ENCODE peak calls at places on chromosomes 13 and 19, in nine cellular contexts. One of them, this sample, is unnamed.

GRCh38 chr19:5585461-5586299 is 17.9 kb upstream of the TINCR start:
- DNase-seq in neural crest cell: no peak
- DNase-seq in astrocyte of the spinal cord: peak
- DNase-seq in AG09319: no peak
- DNase-seq in lung: no peak
- DNase-seq in sigmoid colon: no peak
- DNase-seq in GM20000: peak
- DNase-seq in fibroblast of mammary gland: no peak
- DNase-seq in stomach: no peak
- DNase-seq in this sample: no peak

GRCh38 chr19:51808333-51808986 is 13.5 kb downstream of the FPR3 start:
- DNase-seq in neural crest cell: no peak
- DNase-seq in astrocyte of the spinal cord: peak
- DNase-seq in AG09319: peak
- DNase-seq in lung: no peak
- DNase-seq in sigmoid colon: no peak
- DNase-seq in GM20000: no peak
- DNase-seq in fibroblast of mammary gland: peak
- DNase-seq in stomach: no peak
- DNase-seq in this sample: no peak

GRCh38 chr19:40724848-40725247 is 7.9 kb downstream of the ITPKC start:
- DNase-seq in neural crest cell: no peak
- DNase-seq in astrocyte of the spinal cord: no peak
- DNase-seq in AG09319: no peak
- DNase-seq in lung: no peak
- DNase-seq in sigmoid colon: no peak
- DNase-seq in GM20000: no peak
- DNase-seq in fibroblast of mammary gland: no peak
- DNase-seq in stomach: no peak
- DNase-seq in this sample: no peak

GRCh38 chr19:56120371-56121179 is 520 bp downstream of the ZNF787 start:
- DNase-seq in neural crest cell: peak
- DNase-seq in astrocyte of the spinal cord: peak
- DNase-seq in AG09319: no peak
- DNase-seq in lung: peak
- DNase-seq in sigmoid colon: peak
- DNase-seq in GM20000: peak
- DNase-seq in fibroblast of mammary gland: peak
- DNase-seq in stomach: peak
- DNase-seq in this sample: peak

GRCh38 chr13:32205426-32206096 is 109.6 kb downstream of the ZAR1L start:
- DNase-seq in neural crest cell: no peak
- DNase-seq in astrocyte of the spinal cord: no peak
- DNase-seq in AG09319: no peak
- DNase-seq in lung: no peak
- DNase-seq in sigmoid colon: no peak
- DNase-seq in GM20000: no peak
- DNase-seq in fibroblast of mammary gland: no peak
- DNase-seq in stomach: no peak
- DNase-seq in this sample: no peak

GRCh38 chr19:8682931-8683330 is 15.7 kb downstream of the ACTL9 start:
- DNase-seq in neural crest cell: no peak
- DNase-seq in astrocyte of the spinal cord: no peak
- DNase-seq in AG09319: no peak
- DNase-seq in lung: no peak
- DNase-seq in sigmoid colon: no peak
- DNase-seq in GM20000: no peak
- DNase-seq in fibroblast of mammary gland: no peak
- DNase-seq in stomach: no peak
- DNase-seq in this sample: no peak

GRCh38 chr13:32984857-32985626 is 31.2 kb upstream of the KL start:
- DNase-seq in neural crest cell: no peak
- DNase-seq in astrocyte of the spinal cord: no peak
- DNase-seq in AG09319: no peak
- DNase-seq in lung: no peak
- DNase-seq in sigmoid colon: peak
- DNase-seq in GM20000: no peak
- DNase-seq in fibroblast of mammary gland: peak
- DNase-seq in stomach: peak
- DNase-seq in this sample: no peak

GRCh38 chr13:57948884-57949283 is 317.3 kb downstream of the PCDH17 start:
- DNase-seq in neural crest cell: no peak
- DNase-seq in astrocyte of the spinal cord: no peak
- DNase-seq in AG09319: no peak
- DNase-seq in lung: no peak
- DNase-seq in sigmoid colon: no peak
- DNase-seq in GM20000: no peak
- DNase-seq in fibroblast of mammary gland: no peak
- DNase-seq in stomach: no peak
- DNase-seq in this sample: no peak

DNA sequence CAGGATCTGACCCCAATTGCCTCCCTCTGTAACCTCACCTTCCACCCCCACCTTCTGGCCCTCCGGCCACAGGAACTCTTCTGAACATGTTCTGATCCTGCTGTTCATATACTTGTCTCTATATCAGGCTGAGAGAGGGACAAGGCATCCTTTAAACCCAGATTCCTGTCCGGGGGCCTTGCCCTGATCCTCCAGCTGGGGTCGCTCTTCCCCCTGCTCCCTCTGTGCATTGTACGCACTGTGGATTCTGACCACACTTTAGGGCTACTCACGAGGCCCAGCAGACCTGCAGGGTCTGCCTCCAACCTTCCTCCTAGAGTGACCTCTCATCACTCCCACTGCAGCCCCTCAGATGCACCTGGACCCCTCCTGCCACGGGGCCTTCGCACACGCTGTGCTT is 269.3 kb downstream of the UQCRFS1 start:
- DNase-seq in neural crest cell: no peak
- DNase-seq in astrocyte of the spinal cord: no peak
- DNase-seq in AG09319: no peak
- DNase-seq in lung: no peak
- DNase-seq in sigmoid colon: no peak
- DNase-seq in GM20000: no peak
- DNase-seq in fibroblast of mammary gland: no peak
- DNase-seq in stomach: no peak
- DNase-seq in this sample: no peak
- TF ChIP-seq CTCF in neural crest cell: no peak
- TF ChIP-seq CTCF in astrocyte of the spinal cord: no peak
- TF ChIP-seq CTCF in AG09319: no peak
- TF ChIP-seq CTCF in lung: no peak
- TF ChIP-seq CTCF in sigmoid colon: no peak
- TF ChIP-seq CTCF in GM20000: no peak
- TF ChIP-seq CTCF in fibroblast of mammary gland: no peak
- TF ChIP-seq CTCF in stomach: no peak
- TF ChIP-seq CTCF in this sample: no peak

DNA sequence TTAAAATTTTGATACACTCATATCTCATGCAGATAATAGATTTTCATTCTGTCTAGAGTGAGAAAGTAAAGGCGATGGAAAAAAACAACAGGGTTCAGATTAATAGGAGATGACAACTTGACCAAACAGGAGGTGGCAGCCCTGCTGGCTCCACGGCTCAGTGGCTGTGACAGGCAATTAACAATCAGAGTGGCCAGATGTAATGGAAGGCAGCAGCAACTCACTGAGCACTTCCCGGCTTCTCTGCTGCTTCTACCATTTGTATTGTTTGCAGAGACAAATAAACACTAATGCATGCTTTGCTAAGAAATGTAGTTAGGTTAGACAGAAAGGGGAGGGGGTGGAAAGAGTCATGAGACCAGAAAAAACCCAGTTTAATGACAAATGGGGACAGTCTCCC is 473.0 kb upstream of the SLC10A2 start:
- DNase-seq in neural crest cell: peak
- DNase-seq in astrocyte of the spinal cord: no peak
- DNase-seq in AG09319: no peak
- DNase-seq in lung: no peak
- DNase-seq in sigmoid colon: no peak
- DNase-seq in GM20000: no peak
- DNase-seq in fibroblast of mammary gland: no peak
- DNase-seq in stomach: no peak
- DNase-seq in this sample: no peak
- TF ChIP-seq CTCF in neural crest cell: peak
- TF ChIP-seq CTCF in astrocyte of the spinal cord: no peak
- TF ChIP-seq CTCF in AG09319: no peak
- TF ChIP-seq CTCF in lung: no peak
- TF ChIP-seq CTCF in sigmoid colon: no peak
- TF ChIP-seq CTCF in GM20000: no peak
- TF ChIP-seq CTCF in fibroblast of mammary gland: no peak
- TF ChIP-seq CTCF in stomach: no peak
- TF ChIP-seq CTCF in this sample: no peak

GRCh38 chr19:41957838-41958366 is 1.2 kb downstream of the RABAC1 start:
- DNase-seq in neural crest cell: peak
- DNase-seq in astrocyte of the spinal cord: peak
- DNase-seq in AG09319: peak
- DNase-seq in lung: peak
- DNase-seq in sigmoid colon: peak
- DNase-seq in GM20000: peak
- DNase-seq in fibroblast of mammary gland: peak
- DNase-seq in stomach: peak
- DNase-seq in this sample: no peak

GRCh38 chr19:41957161-41957837 is 1.8 kb downstream of the RABAC1 start:
- DNase-seq in neural crest cell: no peak
- DNase-seq in astrocyte of the spinal cord: no peak
- DNase-seq in AG09319: no peak
- DNase-seq in lung: no peak
- DNase-seq in sigmoid colon: no peak
- DNase-seq in GM20000: no peak
- DNase-seq in fibroblast of mammary gland: no peak
- DNase-seq in stomach: peak
- DNase-seq in this sample: no peak

GRCh38 chr19:41958367-41959055 is 610 bp downstream of the RABAC1 start:
- DNase-seq in neural crest cell: peak
- DNase-seq in astrocyte of the spinal cord: peak
- DNase-seq in AG09319: peak
- DNase-seq in lung: peak
- DNase-seq in sigmoid colon: peak
- DNase-seq in GM20000: peak
- DNase-seq in fibroblast of mammary gland: peak
- DNase-seq in stomach: peak
- DNase-seq in this sample: peak

GRCh38 chr19:41960973-41961372 is 1.9 kb upstream of the RABAC1 start:
- DNase-seq in neural crest cell: no peak
- DNase-seq in astrocyte of the spinal cord: no peak
- DNase-seq in AG09319: no peak
- DNase-seq in lung: no peak
- DNase-seq in sigmoid colon: no peak
- DNase-seq in GM20000: no peak
- DNase-seq in fibroblast of mammary gland: no peak
- DNase-seq in stomach: no peak
- DNase-seq in this sample: no peak

DNA sequence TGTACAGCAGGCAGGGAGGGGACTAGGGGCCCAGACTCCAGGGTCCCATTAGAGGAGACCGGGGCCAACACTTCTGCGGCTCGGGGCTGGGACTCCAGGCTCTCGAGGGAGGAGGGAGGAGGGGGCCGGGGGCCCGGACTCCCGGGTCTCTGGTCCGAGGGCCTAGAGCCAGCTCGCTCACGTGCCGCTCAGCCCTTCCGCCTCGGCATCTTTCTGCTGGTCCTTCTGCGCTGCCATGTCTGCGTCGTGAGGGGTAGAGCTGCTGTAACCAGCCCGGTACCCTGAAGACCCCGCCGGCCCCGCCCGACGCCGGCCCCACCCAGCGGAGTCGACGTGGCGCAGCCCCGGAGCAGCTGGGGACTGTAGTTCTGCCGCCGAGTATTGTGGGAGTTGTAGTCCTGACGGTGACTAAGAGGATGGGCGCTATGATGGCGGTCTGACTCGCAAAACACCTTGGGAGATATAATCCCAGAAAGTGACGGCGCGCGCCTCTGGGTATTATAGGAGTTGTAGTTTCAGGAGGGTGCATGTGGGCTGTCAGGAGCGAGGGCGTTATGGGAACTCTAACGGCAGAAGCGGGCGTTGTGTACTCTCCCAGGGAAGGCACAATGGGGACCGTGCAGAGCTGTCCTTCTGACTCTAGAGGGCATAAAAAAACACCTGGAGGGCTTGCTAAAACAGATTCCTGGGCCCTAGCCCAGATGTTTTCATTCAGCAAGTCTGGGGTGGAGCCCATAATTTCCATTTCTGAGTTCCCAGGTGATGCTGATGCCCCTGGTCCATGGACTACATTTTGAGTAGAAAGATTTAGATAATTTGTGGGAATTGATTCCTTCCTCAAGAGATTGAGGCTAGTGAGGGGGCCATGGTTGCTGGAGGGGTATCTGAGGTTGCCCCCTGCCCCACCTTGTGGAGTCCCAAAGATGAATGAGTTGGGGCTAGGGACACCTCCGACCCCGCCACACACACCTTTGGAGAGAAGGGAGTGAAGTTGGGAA is at the start of gene RABAC1:
- DNase-seq in neural crest cell: peak
- DNase-seq in astrocyte of the spinal cord: peak
- DNase-seq in AG09319: peak
- DNase-seq in lung: peak
- DNase-seq in sigmoid colon: peak
- DNase-seq in GM20000: peak
- DNase-seq in fibroblast of mammary gland: peak
- DNase-seq in stomach: peak
- DNase-seq in this sample: peak
- TF ChIP-seq CTCF in neural crest cell: peak
- TF ChIP-seq CTCF in astrocyte of the spinal cord: peak
- TF ChIP-seq CTCF in AG09319: peak
- TF ChIP-seq CTCF in lung: no peak
- TF ChIP-seq CTCF in sigmoid colon: no peak
- TF ChIP-seq CTCF in GM20000: no peak
- TF ChIP-seq CTCF in fibroblast of mammary gland: peak
- TF ChIP-seq CTCF in stomach: no peak
- TF ChIP-seq CTCF in this sample: peak

GRCh38 chr13:61728468-61728867 is 312.8 kb upstream of the PCDH20 start:
- DNase-seq in neural crest cell: no peak
- DNase-seq in astrocyte of the spinal cord: peak
- DNase-seq in AG09319: no peak
- DNase-seq in lung: no peak
- DNase-seq in sigmoid colon: no peak
- DNase-seq in GM20000: no peak
- DNase-seq in fibroblast of mammary gland: peak
- DNase-seq in stomach: no peak
- DNase-seq in this sample: no peak

GRCh38 chr13:61727714-61728275 is 312.1 kb upstream of the PCDH20 start:
- DNase-seq in neural crest cell: no peak
- DNase-seq in astrocyte of the spinal cord: peak
- DNase-seq in AG09319: no peak
- DNase-seq in lung: no peak
- DNase-seq in sigmoid colon: no peak
- DNase-seq in GM20000: no peak
- DNase-seq in fibroblast of mammary gland: peak
- DNase-seq in stomach: no peak
- DNase-seq in this sample: no peak
- TF ChIP-seq CTCF in neural crest cell: no peak
- TF ChIP-seq CTCF in astrocyte of the spinal cord: no peak
- TF ChIP-seq CTCF in AG09319: no peak
- TF ChIP-seq CTCF in lung: no peak
- TF ChIP-seq CTCF in sigmoid colon: no peak
- TF ChIP-seq CTCF in GM20000: no peak
- TF ChIP-seq CTCF in fibroblast of mammary gland: no peak
- TF ChIP-seq CTCF in stomach: no peak
- TF ChIP-seq CTCF in this sample: no peak